ENCODE peak calls at places on chromosome 9, in ten cellular contexts. Q is GM23248; P is posterior cingulate gyrus; B is activated gamma-delta T cell treated with anti-CD3 and anti-CD28 coated beads, Interleukin-2, amount 50 U/mL, for 16 hours; J is activated CD8-positive, alpha-beta T cell treated with anti-CD3 and anti-CD28 coated beads for 36 hours; O is AG09309; Y is T1000; F is fibroblast of mammary gland; M is amniotic epithelial cell; H is RCC 7860. C is an unnamed sample.
A peak's percentile ranks its signal among the peaks of the same experiment; 100 is the strongest.

GRCh38 chr9:135423725-135424124 is 55.9 kb upstream of the PPP1R26 start:
- DNase-seq in Q (no peak), P (no peak), B (no peak), J (no peak), O (no peak), Y (no peak), F (no peak), M (no peak), H (no peak), C (no peak)

GRCh38 chr9:87040410-87041009 is 93.2 kb upstream of the GAS1 start:
- DNase-seq in Q (no peak), P (no peak), B (no peak), J (no peak), O (no peak), Y (no peak), F (no peak), M (no peak), H (no peak), C (no peak)

GRCh38 chr9:99076483-99077171 is 28.3 kb upstream of the TGFBR1 start:
- DNase-seq in Q (no peak), P (no peak), B (peak; percentile 40), J (peak; percentile 64), O (no peak), Y (no peak), F (no peak), M (no peak), H (no peak), C (no peak)

GRCh38 chr9:133657120-133657661 is 21.0 kb downstream of the DBH start:
- DNase-seq in Q (peak; percentile 30), P (no peak), B (no peak), J (no peak), O (no peak), Y (no peak), F (peak; percentile 24), M (peak; percentile 10), H (no peak), C (no peak)

GRCh38 chr9:133526721-133527321 is 2.1 kb upstream of the MYMK start:
- DNase-seq in Q (no peak), P (peak; percentile 57), B (no peak), J (peak; percentile 10), O (no peak), Y (no peak), F (no peak), M (no peak), H (no peak), C (peak; percentile 76)

GRCh38 chr9:113956901-113957777 is 81.0 kb downstream of the ZNF618 start:
- DNase-seq in Q (peak; percentile 25), P (no peak), B (no peak), J (no peak), O (no peak), Y (no peak), F (peak; percentile 41), M (no peak), H (peak; percentile 42), C (no peak)

GRCh38 chr9:112137066-112137465 is 38.0 kb downstream of the SUSD1 start:
- DNase-seq in Q (no peak), P (no peak), B (no peak), J (no peak), O (no peak), Y (no peak), F (no peak), M (no peak), H (no peak), C (no peak)

GRCh38 chr9:126510564-126510963 is 103.2 kb upstream of the LMX1B start:
- DNase-seq in Q (no peak), P (no peak), B (no peak), J (no peak), O (no peak), Y (no peak), F (no peak), M (no peak), H (no peak), C (no peak)

GRCh38 chr9:133977421-133978201 is 14.5 kb downstream of the VAV2 start:
- DNase-seq in Q (no peak), P (no peak), B (no peak), J (no peak), O (no peak), Y (no peak), F (no peak), M (no peak), H (no peak), C (no peak)

GRCh38 chr9:113543286-113544000 is 79.9 kb downstream of the RGS3 start:
- DNase-seq in Q (no peak), P (no peak), B (no peak), J (no peak), O (no peak), Y (no peak), F (no peak), M (no peak), H (no peak), C (no peak)

GRCh38 chr9:95572370-95573151 is 55.8 kb upstream of the PTCH1 start:
- DNase-seq in Q (peak; percentile 87), P (no peak), B (no peak), J (no peak), O (peak; percentile 45), Y (no peak), F (peak; percentile 80), M (no peak), H (no peak), C (no peak)

GRCh38 chr9:125513634-125514413 is 193.2 kb downstream of the MAPKAP1 start:
- DNase-seq in Q (peak; percentile 78), P (no peak), B (no peak), J (peak; percentile 47), O (peak; percentile 25), Y (peak; percentile 46), F (peak; percentile 47), M (peak; percentile 88), H (peak; percentile 87), C (peak; percentile 60)

GRCh38 chr9:27145143-27145542 is 36.1 kb downstream of the TEK start:
- DNase-seq in Q (no peak), P (no peak), B (no peak), J (no peak), O (no peak), Y (no peak), F (no peak), M (no peak), H (no peak), C (no peak)

GRCh38 chr9:121399883-121400607 is 30.0 kb upstream of the STOM start:
- DNase-seq in Q (peak; percentile 85), P (no peak), B (no peak), J (no peak), O (peak; percentile 67), Y (no peak), F (peak; percentile 85), M (peak; percentile 76), H (peak; percentile 71), C (no peak)

GRCh38 chr9:108142504-108143201 is 653.1 kb upstream of the KLF4 start:
- DNase-seq in Q (peak; percentile 83), P (peak; percentile 46), B (no peak), J (no peak), O (peak; percentile 85), Y (no peak), F (peak; percentile 75), M (peak; percentile 73), H (no peak), C (peak; percentile 53)

GRCh38 chr9:14080940-14081621 is 232.9 kb downstream of the NFIB start:
- DNase-seq in Q (peak; percentile 9), P (no peak), B (no peak), J (no peak), O (no peak), Y (no peak), F (peak; percentile 53), M (peak; percentile 81), H (peak; percentile 56), C (no peak)

GRCh38 chr9:71121275-71122168 is at the start of gene TRPM3:
- DNase-seq in Q (no peak), P (peak; percentile 17), B (no peak), J (no peak), O (no peak), Y (no peak), F (no peak), M (no peak), H (no peak), C (no peak)

C was measured in caudate nucleus.